ENCODE peak calls at places on chromosomes 11 and 22, in eight cellular contexts. Z, A, C, L, Y, V, D and H are unnamed samples.

GRCh38 chr11:70389191-70389590 is 9.1 kb upstream of the CTTN start:
- DNase-seq in Z (no peak), A (no peak), C (no peak), L (no peak), Y (no peak), V (no peak), D (no peak), H (no peak)

GRCh38 chr11:134785660-134786284 is 373.7 kb upstream of the B3GAT1 start:
- DNase-seq in Z (no peak), A (no peak), C (no peak), L (no peak), Y (no peak), V (no peak), D (no peak), H (no peak)

GRCh38 chr11:31442086-31442485 is 67.3 kb downstream of the IMMP1L start:
- DNase-seq in Z (no peak), A (no peak), C (no peak), L (no peak), Y (no peak), V (no peak), D (no peak), H (no peak)

GRCh38 chr11:108313444-108313843 is 90.6 kb downstream of the ATM start:
- DNase-seq in Z (no peak), A (no peak), C (no peak), L (no peak), Y (no peak), V (no peak), D (no peak), H (no peak)

GRCh38 chr11:77819921-77820564 is 479 bp downstream of the RSF1 start:
- DNase-seq in Z (no peak), A (peak; percentile 40), C (peak; percentile 80), L (peak; percentile 82), Y (peak; percentile 27), V (peak; percentile 46), D (peak; percentile 44), H (peak; percentile 46)

GRCh38 chr22:27213291-27213690 is 555.9 kb downstream of the MIAT start:
- DNase-seq in Z (no peak), A (no peak), C (no peak), L (no peak), Y (no peak), V (no peak), D (no peak), H (no peak)

GRCh38 chr11:69157156-69157821 is 1.6 kb downstream of the SMIM38 start:
- DNase-seq in Z (no peak), A (peak; percentile 49), C (no peak), L (no peak), Y (peak; percentile 77), V (peak; percentile 79), D (no peak), H (peak; percentile 73)

GRCh38 chr11:14818779-14819178 is 73.3 kb downstream of the CYP2R1 start:
- DNase-seq in Z (no peak), A (no peak), C (no peak), L (no peak), Y (no peak), V (no peak), D (no peak), H (no peak)

GRCh38 chr11:34207487-34207886 is 102.1 kb downstream of the NAT10 start:
- DNase-seq in Z (no peak), A (no peak), C (no peak), L (no peak), Y (no peak), V (no peak), D (no peak), H (no peak)

GRCh38 chr11:33722579-33723234 is 13.5 kb downstream of the CD59 start:
- DNase-seq in Z (no peak), A (peak; percentile 88), C (no peak), L (no peak), Y (peak; percentile 80), V (peak; percentile 72), D (no peak), H (no peak)

GRCh38 chr22:28297504-28297903 is 378.4 kb upstream of the PITPNB start:
- DNase-seq in Z (no peak), A (no peak), C (no peak), L (no peak), Y (peak; percentile 2), V (peak; percentile 19), D (no peak), H (no peak)

GRCh38 chr22:27625769-27626674 is 175.5 kb downstream of the MN1 start:
- DNase-seq in Z (no peak), A (no peak), C (no peak), L (no peak), Y (no peak), V (no peak), D (no peak), H (no peak)

GRCh38 chr11:67648140-67648795 is 2.3 kb downstream of the ACY3 start:
- DNase-seq in Z (peak; percentile 59), A (no peak), C (peak; percentile 71), L (peak; percentile 16), Y (no peak), V (peak; percentile 79), D (peak; percentile 47), H (no peak)
- TF ChIP-seq CTCF in Z (peak; percentile 93), A (no peak), C (no peak), L (no peak), Y (no peak), V (peak; percentile 51), D (no peak), H (no peak)

GRCh38 chr22:34055525-34056200 is 135.4 kb upstream of the LARGE1 start:
- DNase-seq in Z (no peak), A (peak; percentile 60), C (peak; percentile 70), L (peak; percentile 62), Y (no peak), V (no peak), D (no peak), H (no peak)
- TF ChIP-seq CTCF in Z (no peak), A (no peak), C (no peak), L (peak; percentile 46), Y (no peak), V (no peak), D (no peak), H (no peak)

GRCh38 chr11:17063171-17064002 is 14.1 kb downstream of the RPS13 start:
- DNase-seq in Z (peak; percentile 42), A (peak; percentile 28), C (peak; percentile 88), L (peak; percentile 75), Y (peak; percentile 27), V (peak; percentile 68), D (peak; percentile 79), H (peak; percentile 83)
- TF ChIP-seq CTCF in Z (peak; percentile 94), A (peak; percentile 76), C (peak; percentile 64), L (peak; percentile 71), Y (peak; percentile 68), V (peak; percentile 73), D (peak; percentile 75), H (peak; percentile 81)

DNA sequence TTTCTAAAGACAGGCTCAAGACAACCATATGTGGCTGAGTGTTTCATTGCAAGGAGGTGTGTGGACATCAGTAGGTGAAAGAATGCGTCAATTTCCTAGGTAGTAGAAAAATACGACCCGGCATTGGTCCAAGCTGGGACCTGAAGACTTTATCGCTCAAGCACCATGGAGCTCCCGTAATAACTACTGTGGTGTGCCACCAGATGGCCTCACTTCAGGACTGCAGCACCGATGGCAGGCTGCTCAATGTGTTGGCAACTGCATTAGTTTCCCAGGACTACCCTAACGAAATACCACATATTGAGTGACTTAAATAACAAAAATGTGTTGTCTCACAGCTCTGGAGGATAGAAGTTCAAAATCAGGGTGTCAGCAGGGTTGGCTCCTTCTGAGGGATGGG is 72.4 kb upstream of the FAT3 start:
- DNase-seq in Z (no peak), A (no peak), C (peak; percentile 52), L (no peak), Y (no peak), V (no peak), D (no peak), H (no peak)
- TF ChIP-seq CTCF in Z (no peak), A (no peak), C (peak; percentile 36), L (no peak), Y (no peak), V (no peak), D (no peak), H (no peak)

GRCh38 chr22:35488513-35488912 is 52.1 kb upstream of the RASD2 start:
- DNase-seq in Z (no peak), A (no peak), C (no peak), L (no peak), Y (no peak), V (no peak), D (no peak), H (no peak)

GRCh38 chr22:35496768-35497312 is 43.8 kb upstream of the RASD2 start:
- DNase-seq in Z (no peak), A (no peak), C (no peak), L (no peak), Y (no peak), V (no peak), D (no peak), H (no peak)

GRCh38 chr22:35489225-35489624 is 51.4 kb upstream of the RASD2 start:
- DNase-seq in Z (no peak), A (peak; percentile 49), C (no peak), L (no peak), Y (no peak), V (no peak), D (no peak), H (no peak)

GRCh38 chr22:35491908-35492380 is 48.7 kb upstream of the RASD2 start:
- DNase-seq in Z (peak; percentile 79), A (no peak), C (no peak), L (no peak), Y (no peak), V (no peak), D (no peak), H (no peak)

GRCh38 chr22:35493074-35493473 is 47.6 kb upstream of the RASD2 start:
- DNase-seq in Z (no peak), A (no peak), C (no peak), L (no peak), Y (no peak), V (no peak), D (no peak), H (no peak)
- TF ChIP-seq CTCF in Z (no peak), A (no peak), C (no peak), L (no peak), Y (no peak), V (no peak), D (no peak), H (no peak)

DNA sequence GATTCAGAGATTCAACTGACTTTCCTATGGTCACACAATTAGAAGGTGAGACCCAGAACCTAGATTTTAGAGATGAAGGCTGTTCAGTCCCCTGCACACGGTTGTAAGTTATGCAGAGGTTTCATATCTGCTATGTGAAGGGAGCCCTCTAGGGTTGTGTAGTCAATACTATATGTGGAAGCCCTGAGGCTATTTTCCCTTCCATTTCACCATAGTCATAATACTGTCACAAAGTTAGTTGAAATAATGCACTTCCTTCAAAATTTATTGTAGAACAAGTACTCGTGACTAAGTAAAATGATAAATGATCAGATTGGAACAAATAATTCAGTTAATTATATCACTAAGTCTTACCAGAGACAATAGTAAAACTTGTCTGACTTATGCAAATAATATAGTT is 48.8 kb downstream of the ENDOD1 start:
- DNase-seq in Z (no peak), A (no peak), C (no peak), L (peak; percentile 35), Y (no peak), V (peak; percentile 54), D (no peak), H (no peak)
- TF ChIP-seq CTCF in Z (peak; percentile 62), A (no peak), C (no peak), L (peak; percentile 42), Y (peak; percentile 23), V (peak; percentile 48), D (no peak), H (no peak)